ENCODE peak calls at places on chromosome 22, in nine cellular contexts. G is tibial nerve, L is prostate gland, I is gastrocnemius medialis, Z is transverse colon, M is heart left ventricle, F is right lobe of liver, K is K562, H is uterus. Q is an unnamed sample.

GRCh38 chr22:35777335-35777975 is 59.8 kb downstream of the APOL5 start:
- DNase-seq in G (no peak), K (no peak), M (no peak), H (no peak), I (no peak), Z (no peak), L (no peak), F (no peak), Q (no peak)

GRCh38 chr22:22576244-22576988 is 17.4 kb upstream of the PRAME start:
- DNase-seq in I (no peak), H (no peak), Z (peak; percentile 45), M (peak; percentile 41), K (peak; percentile 98), G (peak; percentile 19), L (no peak), F (peak; percentile 59), Q (peak; percentile 40)

GRCh38 chr22:37716708-37717107 is 19.9 kb downstream of the TRIOBP start:
- DNase-seq in M (no peak), Z (no peak), I (no peak), L (no peak), K (no peak), F (no peak), H (no peak), G (no peak), Q (no peak)

GRCh38 chr22:39446239-39446721 is 10.5 kb upstream of the MGAT3 start:
- DNase-seq in Z (peak; percentile 51), M (no peak), K (peak; percentile 43), H (no peak), F (no peak), L (no peak), G (no peak), I (no peak), Q (no peak)

GRCh38 chr22:42188808-42189447 is 58.3 kb upstream of the CYP2D6 start:
- DNase-seq in K (no peak), L (no peak), F (no peak), G (no peak), Z (peak; percentile 21), I (no peak), M (no peak), H (no peak), Q (no peak)

GRCh38 chr22:23064381-23065068 is 5.8 kb upstream of the GNAZ start:
- DNase-seq in Z (no peak), M (peak; percentile 11), K (no peak), G (no peak), H (no peak), I (no peak), L (no peak), F (no peak), Q (no peak)

GRCh38 chr22:19886605-19887250 is 32.1 kb upstream of the GNB1L start:
- DNase-seq in H (peak; percentile 12), K (no peak), Z (no peak), I (no peak), L (no peak), F (peak; percentile 49), G (no peak), M (no peak), Q (no peak)

GRCh38 chr22:37020192-37020479 is 594 bp downstream of the MPST start:
- DNase-seq in G (peak; percentile 35), M (no peak), Z (peak; percentile 75), L (peak; percentile 62), H (no peak), K (peak; percentile 25), F (no peak), I (peak; percentile 29), Q (peak; percentile 46)

GRCh38 chr22:36379593-36380361 is 8.0 kb downstream of the MYH9 start:
- DNase-seq in K (no peak), F (no peak), Z (no peak), M (no peak), I (peak; percentile 29), G (no peak), L (no peak), H (no peak), Q (no peak)

GRCh38 chr22:27796118-27796517 is 5.4 kb downstream of the MN1 start:
- DNase-seq in Z (no peak), F (no peak), G (no peak), I (no peak), K (no peak), H (no peak), L (no peak), M (no peak), Q (no peak)

GRCh38 chr22:37661160-37661924 is 2.8 kb downstream of the PDXP start:
- DNase-seq in H (peak; percentile 57), M (peak; percentile 52), I (no peak), L (no peak), F (no peak), Z (no peak), G (no peak), K (peak; percentile 7), Q (no peak)

GRCh38 chr22:27911329-27911728 is 7.7 kb downstream of the PITPNB start:
- DNase-seq in F (no peak), K (no peak), L (no peak), H (no peak), G (no peak), I (no peak), Z (no peak), M (no peak), Q (no peak)

GRCh38 chr22:45053571-45053970 is 43.8 kb upstream of the PHF21B start:
- DNase-seq in K (no peak), M (no peak), I (no peak), G (no peak), Z (no peak), F (no peak), H (no peak), L (no peak), Q (no peak)

GRCh38 chr22:45053094-45053493 is 43.3 kb upstream of the PHF21B start:
- DNase-seq in L (no peak), Z (no peak), K (no peak), M (no peak), F (no peak), I (no peak), G (no peak), H (no peak), Q (no peak)

GRCh38 chr22:45051419-45051818 is 41.6 kb upstream of the PHF21B start:
- DNase-seq in M (no peak), H (no peak), I (no peak), F (no peak), L (no peak), G (no peak), K (no peak), Z (no peak), Q (no peak)

GRCh38 chr22:45055936-45056335 is 46.1 kb upstream of the PHF21B start:
- DNase-seq in L (no peak), I (no peak), Z (no peak), M (no peak), K (no peak), F (no peak), H (no peak), G (no peak), Q (no peak)

DNA sequence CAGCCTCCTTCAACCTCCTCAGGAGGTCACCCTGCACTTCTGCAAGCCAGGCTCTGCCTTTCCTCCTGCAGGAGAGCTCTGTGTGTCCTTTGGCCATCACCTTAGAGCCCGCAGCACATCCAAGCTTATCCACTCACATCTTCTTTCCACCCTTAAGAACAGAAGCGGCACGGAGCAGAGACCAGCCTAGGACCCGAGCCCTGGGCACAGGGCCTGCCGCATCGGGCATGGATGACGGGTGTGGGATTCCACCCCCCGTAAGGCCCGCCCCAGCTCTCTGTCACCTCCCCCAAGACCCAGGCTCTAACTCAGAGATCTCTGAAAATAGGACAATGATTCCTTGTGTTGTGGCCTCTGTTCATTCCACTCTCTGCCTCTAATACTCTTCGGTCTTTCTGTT is 42.1 kb upstream of the PHF21B start:
- DNase-seq in G (no peak), M (no peak), H (no peak), L (no peak), Z (no peak), I (no peak), K (no peak), F (no peak), Q (no peak)
- H3K27me3 ChIP-seq in G (no peaks in the 10 kb centered on the region), M (peaks cover 23% of the 10 kb centered on the region), H (no peaks in the 10 kb centered on the region), L (peaks cover 2% of the 10 kb centered on the region), Z (peaks cover 9% of the 10 kb centered on the region), I (peaks cover 9% of the 10 kb centered on the region), K (peaks cover 6% of the 10 kb centered on the region), F (no peaks in the 10 kb centered on the region), Q (no peaks in the 10 kb centered on the region)

GRCh38 chr22:33886696-33887095 is 33.6 kb downstream of the LARGE1 start:
- DNase-seq in Z (no peak), H (no peak), G (no peak), M (no peak), K (no peak), I (no peak), L (peak; percentile 56), F (no peak), Q (no peak)
- H3K4me1 ChIP-seq in Z (no peaks in the 10 kb centered on the region), H (no peaks in the 10 kb centered on the region), G (no peaks in the 10 kb centered on the region), M (peaks cover 60% of the 10 kb centered on the region), K (no peaks in the 10 kb centered on the region), I (peaks cover 70% of the 10 kb centered on the region), L (peaks cover 3% of the 10 kb centered on the region), F (no peaks in the 10 kb centered on the region), Q (no peaks in the 10 kb centered on the region)

GRCh38 chr22:17972385-17973181 is 51.8 kb downstream of the MICAL3 start:
- DNase-seq in M (no peak), Z (no peak), L (no peak), I (peak; percentile 38), K (no peak), F (peak; percentile 54), H (no peak), G (no peak), Q (peak; percentile 56)

GRCh38 chr22:17971711-17972110 is 52.6 kb downstream of the MICAL3 start:
- DNase-seq in H (no peak), I (no peak), M (no peak), G (no peak), K (no peak), L (no peak), Z (no peak), F (no peak), Q (no peak)

GRCh38 chr22:17970205-17970708 is 54.1 kb downstream of the MICAL3 start:
- DNase-seq in I (no peak), G (no peak), H (no peak), M (no peak), K (peak; percentile 46), Z (no peak), L (no peak), F (no peak), Q (no peak)

GRCh38 chr22:17968126-17968525 is 56.2 kb downstream of the MICAL3 start:
- DNase-seq in L (no peak), M (no peak), H (no peak), K (no peak), F (no peak), Z (no peak), I (no peak), G (no peak), Q (peak; percentile 88)

DNA sequence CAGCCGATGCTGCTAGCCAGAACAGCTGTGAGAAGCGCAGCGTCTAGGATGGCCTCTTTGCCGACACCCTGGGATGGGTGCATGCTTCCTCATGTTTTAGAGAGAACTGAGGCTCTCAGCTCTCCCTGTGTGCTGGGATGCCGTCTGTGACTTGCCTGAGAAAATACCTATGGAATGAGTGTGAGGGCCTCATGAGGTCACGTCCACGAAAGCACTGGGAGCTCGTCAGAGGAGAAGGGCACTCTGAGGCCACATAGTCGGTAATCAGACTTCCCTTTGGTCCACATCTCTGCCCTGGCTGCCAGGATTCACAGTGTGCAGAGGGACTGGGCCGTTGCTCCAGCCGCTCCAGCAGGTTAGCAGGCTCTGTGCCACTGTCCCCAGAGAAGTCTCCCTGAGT is 54.6 kb downstream of the MICAL3 start:
- DNase-seq in K (no peak), L (no peak), G (no peak), H (no peak), I (no peak), Z (no peak), F (no peak), M (peak; percentile 54), Q (no peak)
- TF ChIP-seq POLR2A in K (no peak), L (no peak), G (no peak), H (no peak), I (no peak), Z (no peak), F (no peak), M (no peak), Q (no peak)

GRCh38 chr22:50082197-50082715 is 3.0 kb downstream of the MLC1 start:
- DNase-seq in G (no peak), I (no peak), H (no peak), M (no peak), K (no peak), F (no peak), Z (no peak), L (no peak), Q (no peak)
- H3K27me3 ChIP-seq in G (no peaks in the 10 kb centered on the region), I (no peaks in the 10 kb centered on the region), H (no peaks in the 10 kb centered on the region), M (peaks cover 17% of the 10 kb centered on the region), K (no peaks in the 10 kb centered on the region), F (no peaks in the 10 kb centered on the region), Z (peaks cover 42% of the 10 kb centered on the region), L (peaks cover 6% of the 10 kb centered on the region), Q (no peaks in the 10 kb centered on the region)

Q was measured in thyroid gland.